ENCODE peak calls at places on chromosome 6, in ten cellular contexts. C, A, D, F, J, I, V, K, M and T are unnamed samples.

GRCh38 chr6:4567141-4567540 is 209.1 kb upstream of the CDYL start:
- DNase-seq in V (no peak), C (no peak), D (no peak), J (no peak), M (peak), F (no peak), K (no peak), A (no peak), I (no peak), T (no peak)

GRCh38 chr6:9933674-9934073 is 481.2 kb downstream of the TFAP2A start:
- DNase-seq in V (no peak), I (no peak), A (no peak), F (no peak), J (no peak), K (no peak), C (no peak), M (no peak), D (no peak), T (no peak)

GRCh38 chr6:94089915-94090314 is 670.6 kb upstream of the EPHA7 start:
- DNase-seq in C (no peak), V (no peak), J (no peak), I (no peak), A (no peak), M (no peak), K (no peak), D (no peak), F (no peak), T (no peak)

GRCh38 chr6:20978176-20978614 is 443.9 kb downstream of the CDKAL1 start:
- DNase-seq in F (no peak), V (no peak), D (no peak), A (no peak), I (no peak), M (peak), J (no peak), C (peak), K (no peak), T (peak)

GRCh38 chr6:35024601-35025054 is 116.5 kb downstream of the TCP11 start:
- DNase-seq in V (peak), C (no peak), F (no peak), J (peak), M (peak), A (no peak), K (peak), D (peak), I (no peak), T (no peak)

GRCh38 chr6:89950879-89951391 is 56.7 kb downstream of the GJA10 start:
- DNase-seq in C (no peak), I (no peak), M (peak), J (peak), A (no peak), D (no peak), F (no peak), V (no peak), K (no peak), T (no peak)

GRCh38 chr6:121573466-121573865 is 138.0 kb downstream of the GJA1 start:
- DNase-seq in C (no peak), A (no peak), V (no peak), M (peak), F (no peak), I (no peak), K (no peak), J (no peak), D (no peak), T (no peak)

GRCh38 chr6:15264902-15265761 is 19.3 kb downstream of the JARID2 start:
- DNase-seq in C (peak), I (no peak), M (peak), K (peak), V (peak), A (no peak), F (no peak), D (no peak), J (no peak), T (no peak)

GRCh38 chr6:91149246-91149645 is 562.4 kb upstream of the MAP3K7 start:
- DNase-seq in K (no peak), F (no peak), D (no peak), I (no peak), M (peak), V (no peak), J (no peak), C (no peak), A (no peak), T (no peak)

GRCh38 chr6:26197736-26198625 is 110.8 kb downstream of the HFE start:
- DNase-seq in J (no peak), K (no peak), V (peak), A (no peak), F (no peak), C (no peak), D (peak), I (no peak), M (peak), T (no peak)

GRCh38 chr6:4888841-4889240 is 112.6 kb downstream of the CDYL start:
- DNase-seq in J (no peak), V (no peak), D (no peak), C (no peak), F (no peak), A (no peak), M (peak), K (no peak), I (no peak), T (no peak)

GRCh38 chr6:149723771-149724417 is 6.0 kb upstream of the LATS1 start:
- DNase-seq in A (peak), D (no peak), M (peak), F (peak), K (peak), I (no peak), V (peak), C (peak), J (no peak), T (no peak)

GRCh38 chr6:125300992-125301434 is 754 bp downstream of the HDDC2 start:
- DNase-seq in A (no peak), M (no peak), D (no peak), C (no peak), F (no peak), K (no peak), I (no peak), V (no peak), J (no peak), T (no peak)

GRCh38 chr6:153044295-153044694 is 41.8 kb upstream of the MTRF1L start:
- DNase-seq in F (no peak), K (no peak), V (no peak), J (no peak), A (no peak), D (no peak), C (no peak), I (no peak), M (peak), T (no peak)

GRCh38 chr6:44396968-44397367 is 9.5 kb downstream of the CDC5L start:
- DNase-seq in V (no peak), D (no peak), A (no peak), J (no peak), K (no peak), C (no peak), F (no peak), I (no peak), M (no peak), T (no peak)

GRCh38 chr6:150229775-150230561 is 87.1 kb downstream of the PPP1R14C start:
- DNase-seq in F (no peak), C (no peak), M (no peak), V (no peak), D (peak), I (no peak), A (no peak), K (no peak), J (no peak), T (no peak)

GRCh38 chr6:141153563-141153962 is 979.2 kb upstream of the GJE1 start:
- DNase-seq in M (no peak), D (no peak), C (no peak), I (no peak), K (no peak), J (no peak), F (no peak), V (no peak), A (no peak), T (no peak)

GRCh38 chr6:3825851-3826581 is 23.2 kb upstream of the FAM50B start:
- DNase-seq in D (no peak), A (no peak), F (peak), M (peak), J (peak), K (peak), V (peak), I (peak), C (peak), T (peak)

GRCh38 chr6:90233994-90234393 is 62.6 kb downstream of the BACH2 start:
- DNase-seq in C (no peak), A (peak), M (no peak), D (no peak), V (no peak), F (no peak), K (no peak), J (no peak), I (no peak), T (no peak)

GRCh38 chr6:26327450-26328264 is 37.3 kb upstream of the BTN3A2 start:
- DNase-seq in V (peak), I (no peak), A (peak), D (peak), F (no peak), C (no peak), M (peak), J (no peak), K (no peak), T (no peak)

GRCh38 chr6:77368660-77369313 is 94.5 kb downstream of the HTR1B start:
- DNase-seq in C (no peak), V (no peak), K (peak), M (peak), D (peak), I (no peak), J (no peak), A (no peak), F (no peak), T (no peak)

GRCh38 chr6:82875573-82876185 is 190.0 kb downstream of the UBE3D start:
- DNase-seq in M (peak), D (no peak), J (no peak), V (no peak), K (no peak), F (no peak), I (no peak), C (peak), A (no peak), T (peak)

GRCh38 chr6:157647261-157647915 is 175.7 kb upstream of the SNX9 start:
- DNase-seq in I (no peak), K (no peak), V (no peak), C (no peak), F (no peak), M (no peak), D (no peak), A (no peak), J (no peak), T (no peak)

GRCh38 chr6:44219053-44219814 is 2.5 kb downstream of the MYMX start:
- DNase-seq in I (peak), F (peak), V (peak), K (peak), M (peak), D (peak), A (no peak), C (no peak), J (peak), T (no peak)

GRCh38 chr6:47141166-47141565 is 99.0 kb upstream of the ADGRF1 start:
- DNase-seq in K (no peak), D (no peak), C (no peak), I (no peak), M (no peak), J (no peak), V (no peak), F (no peak), A (no peak), T (no peak)

GRCh38 chr6:27575594-27576361 is 102.9 kb upstream of the ZNF184 start:
- DNase-seq in M (no peak), A (no peak), J (no peak), K (no peak), V (no peak), C (no peak), I (no peak), F (no peak), D (no peak), T (no peak)
- H3K4me3 ChIP-seq in M (no peak), A (no peak), J (no peak), K (no peak), V (peak), C (no peak), I (no peak), F (no peak), D (no peak), T (no peak)

DNA sequence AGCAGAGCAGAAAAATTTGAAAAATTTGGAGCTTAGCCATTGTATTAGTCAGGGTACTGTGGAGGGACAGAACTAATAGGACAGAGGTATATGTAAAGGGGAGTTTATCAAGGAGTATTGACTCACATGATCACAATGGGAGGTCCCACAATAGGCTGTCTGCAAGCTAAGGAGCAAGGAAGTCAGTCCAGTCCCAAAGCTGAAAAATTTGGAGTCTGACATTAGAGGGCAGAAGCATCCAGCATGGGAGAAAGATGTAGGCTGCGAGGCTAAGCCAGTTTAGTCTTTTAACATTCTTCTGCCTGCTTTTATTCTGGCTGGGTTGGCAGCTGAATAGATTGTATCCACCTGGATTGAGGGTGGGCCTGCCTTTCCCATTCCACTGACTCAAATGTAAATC is 82.0 kb downstream of the SMPDL3A start:
- DNase-seq in I (no peak), M (peak), C (no peak), K (no peak), V (no peak), D (no peak), J (no peak), F (no peak), A (no peak), T (no peak)
- TF ChIP-seq CTCF in I (no peak), M (no peak), C (no peak), K (no peak), V (no peak), D (peak), J (no peak), F (no peak), A (no peak), T (no peak)

GRCh38 chr6:168631589-168631988 is 190.6 kb downstream of the SMOC2 start:
- DNase-seq in F (no peak), V (no peak), C (no peak), I (no peak), K (no peak), D (no peak), A (no peak), J (no peak), M (no peak), T (no peak)

GRCh38 chr6:168626046-168626445 is 185.1 kb downstream of the SMOC2 start:
- DNase-seq in K (no peak), V (no peak), J (no peak), C (no peak), M (no peak), A (no peak), D (no peak), F (no peak), I (no peak), T (no peak)

GRCh38 chr6:168627798-168628551 is 187.0 kb downstream of the SMOC2 start:
- DNase-seq in D (no peak), M (no peak), K (no peak), F (no peak), J (no peak), C (no peak), I (no peak), V (no peak), A (no peak), T (no peak)

GRCh38 chr6:168625602-168626001 is 184.6 kb downstream of the SMOC2 start:
- DNase-seq in C (no peak), J (no peak), I (no peak), K (no peak), A (no peak), V (no peak), M (no peak), F (no peak), D (no peak), T (no peak)

GRCh38 chr6:168628732-168629245 is 187.8 kb downstream of the SMOC2 start:
- DNase-seq in D (no peak), A (no peak), F (no peak), J (no peak), C (no peak), K (no peak), V (no peak), I (no peak), M (no peak), T (no peak)
- H3K4me3 ChIP-seq in D (no peak), A (no peak), F (no peak), J (no peak), C (no peak), K (no peak), V (no peak), I (no peak), M (no peak), T (no peak)

DNA sequence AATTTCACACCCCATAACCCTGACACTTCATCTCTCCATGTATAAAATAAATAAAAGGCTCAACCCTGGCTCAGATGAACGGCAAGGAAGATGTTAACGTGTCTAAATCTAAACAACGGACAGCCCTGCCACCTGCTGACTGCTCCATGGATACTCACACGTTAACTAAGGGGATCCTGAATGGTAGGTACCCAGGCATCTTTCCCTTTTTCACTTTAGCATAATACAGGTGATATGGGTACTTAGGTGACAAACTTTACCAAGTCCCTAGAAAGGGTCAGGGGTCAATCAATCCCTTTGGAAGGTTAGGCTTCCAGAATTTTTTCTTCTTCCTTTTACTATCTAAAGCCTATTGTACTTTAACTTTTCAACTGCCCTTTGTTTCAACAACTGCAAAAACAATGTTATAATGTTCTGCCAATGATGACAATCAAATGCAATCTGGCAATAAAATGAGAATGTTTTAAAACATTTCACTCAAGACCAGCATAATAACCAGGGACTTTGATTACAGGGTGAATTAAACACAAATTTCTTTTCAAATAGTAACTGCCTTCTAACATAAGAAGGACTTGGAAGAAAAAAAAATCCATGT is 52.4 kb upstream of the IPCEF1 start:
- DNase-seq in J (no peak), K (no peak), F (no peak), M (peak), D (no peak), C (no peak), V (no peak), A (no peak), I (no peak), T (no peak)
- TF ChIP-seq CTCF in J (peak), K (peak), F (peak), M (peak), D (peak), C (peak), V (no peak), A (no peak), I (peak), T (peak)

GRCh38 chr6:28803337-28803709 is 120.5 kb downstream of the TRIM27 start:
- DNase-seq in V (peak), D (no peak), M (no peak), A (no peak), C (no peak), K (no peak), J (no peak), F (no peak), I (no peak), T (no peak)
- H3K4me3 ChIP-seq in V (peak), D (peak), M (no peak), A (no peak), C (no peak), K (no peak), J (no peak), F (no peak), I (no peak), T (no peak)

GRCh38 chr6:109236140-109237081 is 141.1 kb downstream of the CEP57L1 start:
- DNase-seq in C (no peak), V (peak), M (no peak), K (no peak), I (no peak), F (no peak), D (peak), J (no peak), A (no peak), T (no peak)
- TF ChIP-seq CTCF in C (no peak), V (peak), M (no peak), K (peak), I (no peak), F (no peak), D (peak), J (no peak), A (no peak), T (no peak)

GRCh38 chr6:169098136-169098535 is 155.5 kb downstream of the THBS2 start:
- DNase-seq in A (no peak), J (no peak), I (no peak), V (no peak), K (no peak), M (no peak), C (no peak), F (no peak), D (no peak), T (no peak)

GRCh38 chr6:169096326-169096882 is 157.2 kb downstream of the THBS2 start:
- DNase-seq in C (no peak), I (no peak), M (no peak), K (no peak), D (no peak), V (no peak), J (no peak), F (no peak), A (no peak), T (no peak)

GRCh38 chr6:169099411-169100202 is 154.0 kb downstream of the THBS2 start:
- DNase-seq in A (no peak), V (no peak), C (no peak), F (no peak), J (no peak), D (peak), K (no peak), I (no peak), M (peak), T (no peak)

GRCh38 chr6:169095153-169095552 is 158.5 kb downstream of the THBS2 start:
- DNase-seq in F (no peak), A (no peak), J (no peak), K (no peak), V (no peak), D (no peak), M (no peak), I (no peak), C (no peak), T (no peak)

DNA sequence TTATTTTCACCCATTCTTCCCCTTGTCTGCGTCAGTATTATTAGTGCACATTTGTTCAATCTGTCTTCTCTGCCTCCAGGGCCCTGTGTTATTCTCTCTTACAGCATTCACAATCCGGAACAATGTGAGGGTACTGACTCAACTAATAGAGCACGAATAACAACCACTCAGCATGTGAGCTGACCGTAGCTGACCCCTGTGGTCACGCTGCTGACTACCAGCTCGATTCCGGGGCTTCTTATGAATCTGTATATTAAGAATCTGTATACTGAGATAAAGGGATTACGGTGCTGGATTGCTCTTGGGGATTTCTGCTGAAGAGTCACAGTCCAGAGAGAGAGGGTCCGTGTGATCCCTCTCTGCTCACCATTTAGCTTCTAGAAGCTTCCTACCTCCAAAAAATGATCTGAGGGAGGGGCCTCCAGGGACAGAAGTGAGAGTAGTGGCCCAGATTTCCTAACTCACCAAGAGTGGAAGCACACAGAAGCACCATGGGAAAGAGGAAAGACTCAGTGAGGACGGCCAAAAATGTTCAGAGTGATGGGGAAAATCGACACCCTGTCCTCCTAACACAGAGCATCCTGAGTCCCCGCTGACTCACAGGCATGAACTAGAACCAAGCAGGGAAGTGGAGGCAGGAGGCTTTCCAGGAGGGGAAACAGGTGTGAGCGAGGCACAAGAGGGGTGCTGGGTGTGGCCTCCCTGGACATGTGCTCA is 156.2 kb downstream of the THBS2 start:
- DNase-seq in J (no peak), D (no peak), F (peak), C (peak), A (no peak), V (no peak), M (peak), I (no peak), K (no peak), T (peak)
- H3K4me3 ChIP-seq in J (no peak), D (no peak), F (no peak), C (no peak), A (no peak), V (no peak), M (no peak), I (no peak), K (no peak), T (no peak)

GRCh38 chr6:169960531-169960890 is 209.1 kb downstream of the ERMARD start:
- DNase-seq in A (no peak), F (no peak), J (no peak), V (no peak), I (peak), D (peak), K (peak), M (no peak), C (no peak), T (no peak)
- TF ChIP-seq CTCF in A (no peak), F (no peak), J (no peak), V (no peak), I (no peak), D (no peak), K (no peak), M (no peak), C (no peak), T (no peak)